ENCODE peak calls at places on chromosomes 5 and 9, in four cellular contexts. O is HCT116, M is Panc1, I is HepG2. C is an unnamed sample.

GRCh38 chr5:34022131-34022705 is 14.4 kb upstream of the AMACR start:
- DNase-seq in O (no peak), M (no peak), I (no peak), C (no peak)

GRCh38 chr5:126341906-126342625 is 81.1 kb upstream of the GRAMD2B start:
- DNase-seq in O (no peak), M (no peak), I (no peak), C (no peak)

GRCh38 chr5:104551628-104552027 is 989.0 kb upstream of the NUDT12 start:
- DNase-seq in O (no peak), M (no peak), I (no peak), C (no peak)

GRCh38 chr5:91189480-91190332 is 193.4 kb downstream of the ARRDC3 start:
- DNase-seq in O (peak), M (no peak), I (peak), C (no peak)

GRCh38 chr5:1792842-1793266 is 6.8 kb downstream of the MRPL36 start:
- DNase-seq in O (no peak), M (no peak), I (no peak), C (peak)

GRCh38 chr5:174311531-174312269 is 266.2 kb downstream of the NSG2 start:
- DNase-seq in O (no peak), M (no peak), I (peak), C (peak)

GRCh38 chr5:93337138-93337537 is 243.9 kb downstream of the NR2F1-AS1 start:
- DNase-seq in O (no peak), M (no peak), I (no peak), C (no peak)

GRCh38 chr9:133056533-133056932 is 5.2 kb upstream of the CEL start:
- DNase-seq in O (no peak), M (no peak), I (no peak), C (no peak)

GRCh38 chr5:158140120-158140778 is 281.3 kb upstream of the CLINT1 start:
- DNase-seq in O (no peak), M (no peak), I (no peak), C (no peak)

GRCh38 chr5:67268233-67269011 is 71.8 kb upstream of the CD180 start:
- DNase-seq in O (no peak), M (no peak), I (peak), C (no peak)

GRCh38 chr9:2164268-2164667 is 149.1 kb downstream of the SMARCA2 start:
- DNase-seq in O (no peak), M (no peak), I (no peak), C (no peak)

GRCh38 chr9:115651456-115651855 is 502.1 kb upstream of the PAPPA start:
- DNase-seq in O (no peak), M (no peak), I (no peak), C (no peak)

GRCh38 chr5:109479260-109479860 is 69.6 kb upstream of the PJA2 start:
- DNase-seq in O (no peak), M (no peak), I (peak), C (no peak)

GRCh38 chr9:89421595-89421994 is 76.3 kb downstream of the SEMA4D start:
- DNase-seq in O (no peak), M (no peak), I (no peak), C (no peak)

GRCh38 chr9:137550241-137550621 is at the start of gene PNPLA7:
- DNase-seq in O (peak), M (no peak), I (peak), C (peak)

GRCh38 chr5:33074548-33074947 is 363.4 kb downstream of the NPR3 start:
- DNase-seq in O (no peak), M (no peak), I (no peak), C (no peak)

GRCh38 chr9:86829496-86830046 is 117.7 kb downstream of the GAS1 start:
- DNase-seq in O (no peak), M (no peak), I (no peak), C (no peak)

GRCh38 chr5:125486634-125487033 is 740.2 kb upstream of the ZNF608 start:
- DNase-seq in O (no peak), M (no peak), I (no peak), C (no peak)

GRCh38 chr5:68046445-68046844 is 169.1 kb upstream of the PIK3R1 start:
- DNase-seq in O (peak), M (peak), I (peak), C (no peak)

GRCh38 chr9:109886050-109886449 is 106.1 kb downstream of the PALM2AKAP2 start:
- DNase-seq in O (no peak), M (no peak), I (no peak), C (no peak)

GRCh38 chr5:1806199-1806598 is 5.0 kb downstream of the NDUFS6 start:
- DNase-seq in O (no peak), M (no peak), I (no peak), C (no peak)

GRCh38 chr5:166823360-166823759 is 1468.1 kb upstream of the WWC1 start:
- DNase-seq in O (no peak), M (no peak), I (no peak), C (no peak)

GRCh38 chr9:81874926-81875325 is 53.3 kb upstream of the SPATA31D4 start:
- DNase-seq in O (no peak), M (no peak), I (no peak), C (no peak)

GRCh38 chr5:135053989-135054388 is 20.0 kb upstream of the PITX1 start:
- DNase-seq in O (no peak), M (no peak), I (peak), C (no peak)

GRCh38 chr5:135051872-135052271 is 17.8 kb upstream of the PITX1 start:
- DNase-seq in O (no peak), M (no peak), I (no peak), C (peak)

GRCh38 chr5:135052511-135053145 is 18.6 kb upstream of the PITX1 start:
- DNase-seq in O (no peak), M (no peak), I (no peak), C (no peak)

GRCh38 chr5:135054546-135054945 is 20.5 kb upstream of the PITX1 start:
- DNase-seq in O (no peak), M (no peak), I (no peak), C (no peak)

GRCh38 chr5:135053278-135053677 is 19.2 kb upstream of the PITX1 start:
- DNase-seq in O (no peak), M (no peak), I (no peak), C (no peak)
- TF ChIP-seq TCF7L2 in O (no peak), M (no peak), I (no peak), C (no peak)

GRCh38 chr9:129103595-129103965 is 7.0 kb downstream of the CRAT start:
- DNase-seq in O (no peak), M (no peak), I (no peak), C (no peak)

GRCh38 chr9:129102791-129103594 is 7.6 kb downstream of the CRAT start:
- DNase-seq in O (peak), M (no peak), I (peak), C (peak)

GRCh38 chr9:129105857-129106694 is 4.5 kb downstream of the CRAT start:
- DNase-seq in O (no peak), M (no peak), I (no peak), C (no peak)

GRCh38 chr9:129102095-129102525 is 8.5 kb downstream of the CRAT start:
- DNase-seq in O (no peak), M (no peak), I (no peak), C (peak)

GRCh38 chr9:129104051-129104450 is 6.5 kb downstream of the CRAT start:
- DNase-seq in O (no peak), M (no peak), I (no peak), C (no peak)
- TF ChIP-seq TCF7L2 in O (no peak), M (no peak), I (no peak), C (no peak)

DNA sequence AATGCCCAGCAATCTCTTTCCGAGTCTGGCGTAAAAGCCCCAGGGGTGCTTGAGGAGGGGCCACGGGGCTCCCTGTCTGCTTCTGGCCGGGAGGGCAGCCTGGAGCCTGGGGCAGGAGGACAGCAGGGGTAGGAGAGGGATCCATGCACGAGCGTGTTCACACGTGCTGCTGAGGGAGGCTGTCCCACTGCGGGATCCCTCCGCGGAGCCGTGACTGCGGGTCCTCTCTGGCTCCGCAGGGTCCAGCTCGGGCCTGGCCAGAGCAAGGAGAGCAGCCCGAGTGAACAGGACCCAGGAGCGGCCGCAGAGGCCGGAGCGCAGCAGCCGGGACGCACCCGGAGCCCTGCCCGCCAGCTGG is 78.4 kb downstream of the ZNF354C start:
- DNase-seq in O (no peak), M (no peak), I (no peak), C (no peak)
- TF ChIP-seq TCF7L2 in O (no peak), M (no peak), I (no peak), C (no peak)

DNA sequence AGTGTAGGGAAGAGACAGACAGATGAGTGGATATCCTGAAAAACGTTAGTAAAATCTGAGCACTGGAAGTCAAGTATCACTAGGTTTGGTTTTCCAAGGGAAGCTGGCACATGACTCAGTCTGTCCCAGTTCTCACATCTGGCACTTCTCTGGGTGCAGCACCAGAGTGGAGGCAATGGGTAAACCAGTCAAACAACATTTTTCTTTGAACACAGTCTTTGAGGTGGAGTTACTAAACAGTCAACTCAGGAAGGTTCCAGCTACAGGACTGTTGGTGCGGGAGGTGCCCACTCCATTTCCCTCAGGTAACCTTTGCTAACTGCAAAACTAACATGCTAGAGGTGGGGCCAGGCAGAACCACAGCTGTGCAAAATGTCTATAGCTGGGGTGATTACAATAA is 301.4 kb upstream of the RFX3 start:
- DNase-seq in O (peak), M (no peak), I (no peak), C (no peak)
- TF ChIP-seq TCF7L2 in O (no peak), M (no peak), I (no peak), C (no peak)

GRCh38 chr9:22240619-22241018 is 206.0 kb upstream of the DMRTA1 start:
- DNase-seq in O (no peak), M (no peak), I (no peak), C (no peak)
- TF ChIP-seq TCF7L2 in O (no peak), M (no peak), I (no peak), C (no peak)

GRCh38 chr9:102069969-102070368 is 331.5 kb upstream of the GRIN3A start:
- DNase-seq in O (no peak), M (no peak), I (no peak), C (no peak)
- TF ChIP-seq TCF7L2 in O (no peak), M (no peak), I (no peak), C (no peak)

DNA sequence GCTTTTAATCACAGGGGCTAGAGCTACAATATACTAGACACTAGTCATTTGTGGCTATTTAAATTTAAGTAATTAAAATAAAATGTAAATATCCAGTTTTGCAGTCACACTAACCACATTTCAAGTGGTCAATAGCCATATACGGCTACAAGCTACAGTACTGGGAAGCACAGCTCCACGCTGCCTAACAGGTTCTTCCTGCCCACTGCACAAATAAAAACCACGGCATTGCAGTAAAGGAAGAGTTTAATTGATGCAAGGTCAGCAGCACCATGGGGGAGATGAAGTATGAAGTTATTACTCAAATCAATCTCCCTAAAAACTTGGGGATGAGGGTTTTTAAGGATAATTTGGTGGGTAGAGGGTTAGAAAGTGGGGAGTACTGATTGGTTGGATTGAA is 134.1 kb downstream of the LURAP1L start:
- DNase-seq in O (no peak), M (no peak), I (no peak), C (no peak)
- TF ChIP-seq TCF7L2 in O (no peak), M (no peak), I (no peak), C (no peak)

GRCh38 chr5:54861212-54861894 is 124.0 kb downstream of the ESM1 start:
- DNase-seq in O (no peak), M (no peak), I (no peak), C (no peak)
- TF ChIP-seq TCF7L2 in O (no peak), M (no peak), I (no peak), C (no peak)

GRCh38 chr5:4941957-4942830 is 197.9 kb upstream of the ADAMTS16 start:
- DNase-seq in O (no peak), M (no peak), I (no peak), C (peak)

GRCh38 chr5:4938941-4939546 is 201.1 kb upstream of the ADAMTS16 start:
- DNase-seq in O (no peak), M (no peak), I (no peak), C (no peak)

GRCh38 chr5:4947106-4947505 is 193.0 kb upstream of the ADAMTS16 start:
- DNase-seq in O (no peak), M (no peak), I (no peak), C (no peak)

GRCh38 chr5:4945296-4945695 is 194.8 kb upstream of the ADAMTS16 start:
- DNase-seq in O (no peak), M (no peak), I (no peak), C (no peak)

GRCh38 chr5:4942831-4943178 is 197.3 kb upstream of the ADAMTS16 start:
- DNase-seq in O (no peak), M (no peak), I (no peak), C (no peak)
- TF ChIP-seq TCF7L2 in O (no peak), M (no peak), I (no peak), C (no peak)

C was measured in K562.